ENCODE peak calls at places on chromosomes 5 and 9, in eight cellular contexts. T is anterior cingulate cortex; C is amniotic stem cell; L is astrocyte of the spinal cord; X is effector memory CD4-positive, alpha-beta T cell; K is SHP77; Z is PC-3; D is tibial nerve. O is an unnamed sample.

GRCh38 chr5:91072891-91073290 is 310.2 kb downstream of the ARRDC3 start:
- DNase-seq in D (no peak), X (no peak), C (no peak), L (peak), T (no peak), Z (peak), K (no peak), O (no peak)

GRCh38 chr9:13513710-13514444 is 234.4 kb upstream of the MPDZ start:
- DNase-seq in C (peak), K (peak), T (no peak), Z (peak), X (no peak), L (peak), D (no peak), O (peak)

GRCh38 chr5:156920042-156920860 is 42.8 kb downstream of the TIMD4 start:
- DNase-seq in L (no peak), C (no peak), K (no peak), X (no peak), D (no peak), Z (peak), T (no peak), O (no peak)

GRCh38 chr5:28374492-28374934 is 1336.1 kb upstream of the CDH9 start:
- DNase-seq in K (no peak), X (no peak), D (no peak), C (no peak), L (peak), Z (peak), T (no peak), O (no peak)

GRCh38 chr5:134130239-134130945 is 15.9 kb downstream of the TCF7 start:
- DNase-seq in Z (no peak), T (no peak), L (no peak), K (no peak), D (no peak), X (no peak), C (no peak), O (no peak)

GRCh38 chr5:174601937-174602336 is 122.4 kb upstream of the MSX2 start:
- DNase-seq in L (no peak), X (no peak), C (no peak), D (no peak), K (no peak), Z (peak), T (no peak), O (no peak)

GRCh38 chr5:98750693-98751092 is 22.8 kb upstream of the RGMB start:
- DNase-seq in L (no peak), K (peak), X (no peak), D (no peak), C (no peak), T (no peak), Z (peak), O (peak)

GRCh38 chr5:95822038-95822407 is 503 bp downstream of the GLRX start:
- DNase-seq in D (peak), T (no peak), L (peak), C (no peak), Z (peak), X (no peak), K (peak), O (no peak)

GRCh38 chr5:140207250-140207954 is 32.4 kb downstream of the CYSTM1 start:
- DNase-seq in C (no peak), K (no peak), L (no peak), Z (no peak), D (no peak), T (no peak), X (no peak), O (no peak)

GRCh38 chr5:160064441-160064840 is 54.8 kb downstream of the PWWP2A start:
- DNase-seq in K (no peak), T (no peak), L (no peak), C (no peak), D (no peak), X (no peak), Z (no peak), O (no peak)

O was measured in SJSA1.